ENCODE peak calls at places on chromosomes 2 and 18, in nine cellular contexts. H is HCT116, K is Karpas-422, U is tibial artery, B is IMR-90, F is MM.1S, W is lower lobe of right lung, G is PC-9, V is prostate gland. L is an unnamed sample.

GRCh38 chr2:105403785-105404698 is 5.2 kb upstream of the FHL2 start:
- DNase-seq in H (peak; percentile 93), F (no peak), V (peak; percentile 58), B (peak; percentile 94), G (peak; percentile 98), U (no peak), W (no peak), K (no peak), L (no peak)

GRCh38 chr18:23238152-23238531 is 102.9 kb downstream of the CABLES1 start:
- DNase-seq in G (no peak), F (no peak), U (peak; percentile 77), V (peak; percentile 49), W (no peak), K (no peak), B (peak; percentile 60), H (no peak), L (no peak)

GRCh38 chr2:176508984-176509383 is 239.7 kb downstream of the MTX2 start:
- DNase-seq in B (no peak), V (no peak), H (no peak), F (no peak), K (no peak), W (no peak), G (no peak), U (no peak), L (no peak)

GRCh38 chr2:100230754-100231153 is 88.4 kb upstream of the AFF3 start:
- DNase-seq in H (no peak), K (no peak), B (peak; percentile 42), U (no peak), W (no peak), G (no peak), V (peak; percentile 70), F (no peak), L (no peak)

GRCh38 chr18:44290366-44290855 is 390.3 kb upstream of the SETBP1 start:
- DNase-seq in W (no peak), U (no peak), F (no peak), B (no peak), K (no peak), G (no peak), H (no peak), V (no peak), L (no peak)

GRCh38 chr18:35695803-35696202 is 114.3 kb downstream of the GALNT1 start:
- DNase-seq in K (no peak), W (no peak), V (peak; percentile 75), G (no peak), H (no peak), U (no peak), F (no peak), B (no peak), L (no peak)

GRCh38 chr2:104432972-104433371 is 420.9 kb upstream of the POU3F3 start:
- DNase-seq in H (no peak), B (no peak), G (no peak), F (no peak), U (no peak), W (no peak), K (no peak), V (no peak), L (no peak)

GRCh38 chr2:667332-668000 is 9.7 kb downstream of the TMEM18 start:
- DNase-seq in H (peak; percentile 22), B (peak; percentile 85), F (no peak), U (no peak), G (peak; percentile 59), K (peak; percentile 74), W (no peak), V (no peak), L (no peak)

GRCh38 chr2:46847726-46848421 is 67.7 kb downstream of the MCFD2 start:
- DNase-seq in H (no peak), U (peak; percentile 32), K (no peak), W (no peak), V (no peak), G (peak; percentile 43), F (no peak), B (peak; percentile 90), L (no peak)

GRCh38 chr2:46850742-46851141 is 64.9 kb downstream of the MCFD2 start:
- DNase-seq in V (peak; percentile 35), W (no peak), B (peak; percentile 97), G (peak; percentile 75), U (peak; percentile 66), H (no peak), K (no peak), F (no peak), L (no peak)

GRCh38 chr2:46848446-46848845 is 67.2 kb downstream of the MCFD2 start:
- DNase-seq in H (no peak), V (no peak), U (peak; percentile 43), F (no peak), W (no peak), G (no peak), K (peak; percentile 59), B (no peak), L (no peak)

GRCh38 chr2:46849080-46849715 is 66.4 kb downstream of the MCFD2 start:
- DNase-seq in K (no peak), W (no peak), G (no peak), V (no peak), F (no peak), H (no peak), U (no peak), B (peak; percentile 76), L (no peak)

DNA sequence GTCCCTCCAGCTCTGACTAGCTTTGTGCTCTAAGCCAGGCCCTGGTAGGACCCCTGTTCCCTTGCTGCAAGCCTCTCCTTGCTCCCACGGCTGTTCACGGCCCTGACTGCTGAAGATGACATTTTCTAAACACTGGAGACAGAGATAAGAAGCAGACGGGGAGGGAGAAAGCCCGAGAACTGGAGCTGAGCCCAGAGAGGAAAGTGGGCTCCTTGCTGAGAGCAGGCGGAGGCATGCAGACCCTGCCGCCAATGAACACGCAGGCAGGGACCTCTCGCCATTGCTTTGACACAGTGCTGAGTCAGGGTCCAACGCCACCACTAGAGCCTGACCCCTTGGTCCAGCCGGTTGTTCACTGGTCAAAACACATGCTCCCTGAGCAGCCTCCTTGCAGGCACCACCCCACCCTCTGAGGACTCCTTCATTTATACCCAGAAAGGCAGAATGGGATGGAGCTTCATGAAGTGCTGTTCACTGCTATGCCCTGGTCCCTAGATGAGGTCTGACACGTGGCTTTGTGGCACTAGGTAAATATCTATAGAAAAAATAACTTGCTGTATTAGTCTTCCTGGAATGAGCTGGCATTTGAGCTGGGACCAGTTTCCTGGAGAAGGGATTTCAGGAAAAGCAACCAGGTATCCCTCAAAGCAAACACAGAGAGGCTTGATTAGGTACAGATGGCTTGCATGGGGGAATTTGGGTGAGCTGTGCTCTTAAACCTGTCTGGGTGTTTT is 65.7 kb downstream of the MCFD2 start:
- DNase-seq in V (peak; percentile 26), F (no peak), K (no peak), U (peak; percentile 34), H (no peak), B (peak; percentile 97), W (no peak), G (peak; percentile 92), L (no peak)
- H3K4me1 ChIP-seq in V (peaks cover 10% of the 10 kb centered on the region), F (no peaks in the 10 kb centered on the region), K (peaks cover 10% of the 10 kb centered on the region), U (peaks cover 76% of the 10 kb centered on the region), H (peaks cover 57% of the 10 kb centered on the region), B (peaks cover 57% of the 10 kb centered on the region), W (peaks cover 76% of the 10 kb centered on the region), G (peaks cover 69% of the 10 kb centered on the region), L (no peaks in the 10 kb centered on the region)

GRCh38 chr2:239826786-239827510 is 198.2 kb downstream of the NDUFA10 start:
- DNase-seq in H (no peak), K (no peak), G (no peak), V (no peak), B (no peak), F (no peak), W (no peak), U (no peak), L (no peak)

GRCh38 chr2:239824866-239825704 is 200.1 kb downstream of the NDUFA10 start:
- DNase-seq in F (no peak), B (no peak), U (peak; percentile 0), W (no peak), H (no peak), K (no peak), V (no peak), G (no peak), L (no peak)

GRCh38 chr2:239827511-239827865 is 197.7 kb downstream of the NDUFA10 start:
- DNase-seq in G (no peak), H (no peak), W (no peak), B (no peak), F (no peak), K (no peak), U (no peak), V (no peak), L (no peak)

GRCh38 chr2:239825705-239825979 is 199.5 kb downstream of the NDUFA10 start:
- DNase-seq in F (no peak), H (no peak), K (no peak), B (no peak), W (no peak), V (no peak), G (no peak), U (no peak), L (no peak)

GRCh38 chr2:239826376-239826775 is 198.8 kb downstream of the NDUFA10 start:
- DNase-seq in U (no peak), V (no peak), H (no peak), K (no peak), W (no peak), F (no peak), B (no peak), G (no peak), L (no peak)
- H3K9me3 ChIP-seq in U (no peaks in the 10 kb centered on the region), V (no peaks in the 10 kb centered on the region), H (no peaks in the 10 kb centered on the region), K (no peaks in the 10 kb centered on the region), W (no peaks in the 10 kb centered on the region), F (no peaks in the 10 kb centered on the region), B (peaks cover 46% of the 10 kb centered on the region), G (no peaks in the 10 kb centered on the region), L (no peaks in the 10 kb centered on the region)

GRCh38 chr2:152483276-152483996 is 148.5 kb downstream of the FMNL2 start:
- DNase-seq in U (no peak), B (peak; percentile 53), F (no peak), G (peak; percentile 73), K (no peak), H (no peak), W (no peak), V (no peak), L (no peak)

GRCh38 chr2:152486048-152486736 is 151.2 kb downstream of the FMNL2 start:
- DNase-seq in U (peak; percentile 49), H (no peak), B (no peak), G (no peak), K (no peak), W (no peak), V (peak; percentile 58), F (no peak), L (no peak)

GRCh38 chr2:152488075-152488474 is 153.1 kb downstream of the FMNL2 start:
- DNase-seq in B (no peak), H (no peak), W (no peak), F (no peak), U (no peak), K (no peak), V (no peak), G (no peak), L (no peak)

GRCh38 chr2:152489364-152489763 is 154.4 kb downstream of the FMNL2 start:
- DNase-seq in K (no peak), U (no peak), G (no peak), F (no peak), B (no peak), W (no peak), V (no peak), H (no peak), L (no peak)

GRCh38 chr2:152486737-152487063 is 151.7 kb downstream of the FMNL2 start:
- DNase-seq in U (no peak), K (no peak), W (no peak), V (no peak), F (no peak), H (no peak), G (no peak), B (no peak), L (no peak)
- H3K4me1 ChIP-seq in U (peaks cover 67% of the 10 kb centered on the region), K (peaks cover 6% of the 10 kb centered on the region), W (peaks cover 49% of the 10 kb centered on the region), V (no peaks in the 10 kb centered on the region), F (no peaks in the 10 kb centered on the region), H (no peaks in the 10 kb centered on the region), G (peaks cover 11% of the 10 kb centered on the region), B (peaks cover 7% of the 10 kb centered on the region), L (no peaks in the 10 kb centered on the region)

GRCh38 chr2:63879876-63880433 is 38.3 kb downstream of the UGP2 start:
- DNase-seq in V (no peak), F (no peak), G (no peak), B (no peak), H (no peak), U (no peak), K (no peak), W (no peak), L (no peak)
- H3K9me3 ChIP-seq in V (no peaks in the 10 kb centered on the region), F (no peaks in the 10 kb centered on the region), G (no peaks in the 10 kb centered on the region), B (no peaks in the 10 kb centered on the region), H (no peaks in the 10 kb centered on the region), U (no peaks in the 10 kb centered on the region), K (no peaks in the 10 kb centered on the region), W (no peaks in the 10 kb centered on the region), L (no peaks in the 10 kb centered on the region)

L was measured in naive thymus-derived CD4-positive, alpha-beta T cell.